ENCODE peak calls at places on chromosome 3, in four cellular contexts. P, K, U and Y are unnamed samples.
A peak's percentile ranks its signal among the peaks of the same experiment; 100 is the strongest.

GRCh38 chr3:186596568-186597287 is 16.1 kb upstream of the AHSG start:
- DNase-seq in P (no peak), K (peak; percentile 44), U (no peak), Y (no peak)

GRCh38 chr3:151976211-151977050 is 103.0 kb downstream of the SUCNR1 start:
- DNase-seq in P (no peak), K (peak; percentile 100), U (no peak), Y (no peak)

GRCh38 chr3:105686324-105686897 is 182.4 kb downstream of the CBLB start:
- DNase-seq in P (no peak), K (peak; percentile 29), U (no peak), Y (no peak)

GRCh38 chr3:43176666-43177065 is 70.8 kb upstream of the POMGNT2 start:
- DNase-seq in P (no peak), K (no peak), U (no peak), Y (no peak)

GRCh38 chr3:12400795-12401194 is 83.5 kb upstream of the TSEN2 start:
- DNase-seq in P (no peak), K (peak; percentile 85), U (no peak), Y (no peak)

GRCh38 chr3:41579861-41580260 is 380.6 kb downstream of the CTNNB1 start:
- DNase-seq in P (no peak), K (no peak), U (no peak), Y (no peak)

GRCh38 chr3:197882580-197882979 is 67.4 kb upstream of the RPL35A start:
- DNase-seq in P (no peak), K (no peak), U (no peak), Y (no peak)

GRCh38 chr3:120350431-120350941 is 1.3 kb upstream of the LRRC58 start:
- DNase-seq in P (no peak), K (peak; percentile 82), U (no peak), Y (no peak)

GRCh38 chr3:159672728-159673471 is 315.7 kb upstream of the IL12A start:
- DNase-seq in P (no peak), K (no peak), U (no peak), Y (no peak)

GRCh38 chr3:125141596-125142417 is 70.7 kb downstream of the SLC12A8 start:
- DNase-seq in P (peak; percentile 69), K (no peak), U (no peak), Y (no peak)

GRCh38 chr3:173913397-173913796 is 515.9 kb downstream of the NLGN1 start:
- DNase-seq in P (no peak), K (peak; percentile 58), U (no peak), Y (no peak)